ENCODE peak calls at places on chromosomes 12 and 14, in seven cellular contexts. F is IMR-90, I is neuronal stem cell, P is mesenchymal stem cell, X is H9, G is mesendoderm, J is trophoblast cell. Z is an unnamed sample.
A peak's percentile ranks its signal among the peaks of the same experiment; 100 is the strongest.

GRCh38 chr14:21866479-21866878 is 192.9 kb upstream of the OR4E1 start:
- DNase-seq in G (no peak), F (no peak), P (no peak), I (no peak), X (no peak), J (no peak), Z (no peak)

GRCh38 chr12:92439397-92439779 is 263.4 kb upstream of the PLEKHG7 start:
- DNase-seq in P (peak; percentile 24), G (no peak), F (peak; percentile 31), I (no peak), X (no peak), J (peak; percentile 57), Z (no peak)

GRCh38 chr12:21656931-21657335 is 709 bp downstream of the LDHB start:
- DNase-seq in G (peak; percentile 68), F (peak; percentile 50), P (peak; percentile 69), X (peak; percentile 47), I (peak; percentile 5), J (peak; percentile 23), Z (no peak)

GRCh38 chr12:65619018-65619417 is 205.3 kb upstream of the HMGA2 start:
- DNase-seq in J (no peak), P (peak; percentile 37), G (no peak), F (no peak), I (no peak), X (no peak), Z (no peak)

GRCh38 chr12:75981247-75981646 is 50.3 kb downstream of the PHLDA1 start:
- DNase-seq in P (no peak), G (no peak), J (no peak), F (no peak), X (no peak), I (no peak), Z (no peak)

GRCh38 chr14:101108579-101109346 is 205.2 kb upstream of the RTL1 start:
- DNase-seq in P (no peak), F (no peak), J (no peak), X (no peak), G (no peak), I (no peak), Z (no peak)

GRCh38 chr14:91890291-91890749 is 23.0 kb upstream of the TC2N start:
- DNase-seq in J (no peak), G (no peak), F (no peak), I (no peak), P (no peak), X (no peak), Z (no peak)

GRCh38 chr12:5017638-5018348 is 25.9 kb upstream of the KCNA5 start:
- DNase-seq in G (no peak), I (no peak), P (no peak), X (peak; percentile 63), F (no peak), J (no peak), Z (no peak)

GRCh38 chr14:67241416-67242362 is at the start of gene PALS1:
- DNase-seq in X (no peak), J (peak; percentile 93), G (peak; percentile 84), F (peak; percentile 88), I (no peak), P (peak; percentile 90), Z (peak; percentile 86)

DNA sequence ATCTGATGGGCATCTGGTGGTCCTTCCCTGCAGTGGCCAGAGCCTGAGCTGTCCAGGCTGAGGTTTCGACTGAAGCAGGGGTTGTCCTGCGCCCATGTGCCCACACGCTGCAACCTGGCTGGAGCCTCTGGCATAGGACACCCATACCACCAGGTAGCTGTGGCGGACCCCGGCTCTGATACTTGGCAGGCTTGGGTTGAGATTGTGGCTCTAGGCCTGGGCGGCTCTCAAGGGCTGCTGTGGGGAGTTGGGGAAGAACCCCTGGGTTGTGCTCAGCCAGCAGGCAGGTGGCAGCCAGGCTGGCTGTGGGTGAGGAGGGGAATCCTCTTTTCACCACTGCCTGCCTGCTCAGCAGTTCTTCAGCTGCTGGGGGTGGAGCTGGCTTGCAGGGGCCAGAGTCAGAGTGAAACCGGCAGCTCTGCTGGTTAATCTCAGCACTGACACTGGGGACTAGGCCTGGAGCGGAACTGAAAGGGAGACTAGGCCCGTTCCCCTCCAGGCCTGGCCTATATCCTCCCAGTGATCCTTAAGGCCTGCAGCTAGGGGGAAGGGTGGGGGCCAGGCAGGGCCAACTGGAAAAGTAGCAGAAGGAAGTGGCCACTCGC is 39.1 kb downstream of the SH2B3 start:
- DNase-seq in F (no peak), X (no peak), G (peak; percentile 62), P (peak; percentile 92), J (peak; percentile 35), I (no peak), Z (peak; percentile 48)
- H3K4ac ChIP-seq in F (no peak overlapping the region), X (no peak overlapping the region), G (no peak overlapping the region), P (peak overlapping the region; percentile 76), J (no peak overlapping the region), I (no peak overlapping the region), Z (no peak overlapping the region)

DNA sequence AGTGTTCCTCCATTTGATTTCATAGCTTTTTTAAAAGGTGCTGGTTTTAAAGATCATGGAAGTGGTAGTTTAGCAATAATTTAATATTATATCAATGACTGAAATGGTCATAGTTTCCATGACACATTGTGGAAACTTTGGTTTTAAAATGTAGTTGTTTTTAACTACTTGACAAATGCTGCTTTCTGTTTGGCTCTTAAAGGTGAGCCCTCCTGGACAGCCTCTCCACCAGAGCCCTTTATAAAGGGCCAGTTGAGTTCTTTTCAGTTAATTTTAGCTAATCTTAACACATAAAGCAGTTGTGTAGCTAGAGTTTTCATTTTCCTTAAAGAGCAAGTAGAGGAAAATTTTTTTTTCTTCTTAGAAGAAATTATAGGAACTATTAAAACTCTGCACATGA is 14.0 kb downstream of the XPOT start:
- DNase-seq in G (no peak), P (no peak), I (no peak), F (no peak), X (no peak), J (no peak), Z (no peak)
- H3K4ac ChIP-seq in G (no peak overlapping the region), P (no peak overlapping the region), I (no peak overlapping the region), F (no peak overlapping the region), X (no peak overlapping the region), J (no peak overlapping the region), Z (no peak overlapping the region)

GRCh38 chr12:94795520-94795919 is 145.2 kb upstream of the TMCC3 start:
- DNase-seq in I (no peak), P (peak; percentile 65), F (peak; percentile 53), X (peak; percentile 64), J (peak; percentile 76), G (peak; percentile 86), Z (no peak)

GRCh38 chr12:94793191-94793595 is 142.8 kb upstream of the TMCC3 start:
- DNase-seq in J (peak; percentile 66), F (peak; percentile 4), X (peak; percentile 47), I (no peak), G (peak; percentile 74), P (no peak), Z (no peak)

GRCh38 chr12:94798107-94798506 is 147.8 kb upstream of the TMCC3 start:
- DNase-seq in X (no peak), F (no peak), I (no peak), G (no peak), J (no peak), P (no peak), Z (no peak)

GRCh38 chr12:94792690-94793089 is 142.3 kb upstream of the TMCC3 start:
- DNase-seq in G (no peak), F (peak; percentile 5), I (no peak), X (no peak), P (no peak), J (peak; percentile 30), Z (no peak)

GRCh38 chr12:94795053-94795452 is 144.7 kb upstream of the TMCC3 start:
- DNase-seq in F (no peak), P (no peak), G (no peak), J (no peak), I (no peak), X (no peak), Z (no peak)
- H3K4ac ChIP-seq in F (no peak overlapping the region), P (no peak overlapping the region), G (no peak overlapping the region), J (no peak overlapping the region), I (no peak overlapping the region), X (no peak overlapping the region), Z (no peak overlapping the region)

DNA sequence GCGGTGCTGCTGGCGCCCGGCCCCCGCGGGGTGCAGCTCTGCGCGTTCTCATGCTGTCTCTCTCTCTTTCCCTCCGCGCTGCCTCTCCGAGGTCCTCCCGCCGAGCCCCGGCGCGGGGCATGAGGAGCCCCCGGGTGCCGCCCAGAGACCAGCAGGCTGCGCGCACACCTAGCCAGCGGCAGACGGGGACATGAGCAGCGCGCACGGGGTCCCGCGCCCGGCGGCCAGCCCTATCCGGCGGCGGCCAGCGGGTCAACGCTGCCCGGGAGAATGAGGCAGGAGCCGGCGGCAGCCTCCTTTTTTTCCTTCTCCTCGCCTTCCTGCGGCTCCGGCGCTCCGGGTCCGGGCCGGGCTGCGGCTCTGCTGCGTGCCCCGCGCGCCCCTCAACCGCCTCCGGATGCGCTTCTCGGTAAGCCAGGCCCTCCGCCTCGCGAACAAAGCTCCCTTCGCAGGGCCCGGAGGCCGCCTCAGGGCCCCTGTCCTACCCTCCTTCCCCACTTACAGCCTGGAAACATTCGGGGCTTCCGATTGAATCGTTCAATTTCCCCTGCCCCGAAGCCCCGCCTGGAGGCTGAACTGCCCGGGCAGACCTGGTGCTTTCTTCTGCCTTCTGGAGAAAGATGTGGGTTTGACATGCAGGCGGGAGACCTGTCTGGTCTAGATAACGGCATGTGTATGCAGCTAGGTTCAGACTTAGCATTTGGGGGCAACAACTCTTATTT is at the start of gene TUNAR:
- DNase-seq in G (peak; percentile 62), I (peak; percentile 32), X (peak; percentile 49), F (no peak), P (no peak), J (no peak), Z (peak; percentile 70)
- H3K4ac ChIP-seq in G (peak within 1 kb of the TSS; percentile 89), I (no peak within 1 kb of the TSS), X (no peak within 1 kb of the TSS), F (no peak within 1 kb of the TSS), P (no peak within 1 kb of the TSS), J (no peak within 1 kb of the TSS), Z (peak within 1 kb of the TSS; percentile 19)

Z was measured in H1.